ENCODE peak calls at places on chromosomes 5 and 9, in six cellular contexts. Y, T, S, W, O and U are unnamed samples.

GRCh38 chr5:1439388-1440097 is 5.7 kb downstream of the SLC6A3 start:
- DNase-seq in S (no peak), Y (no peak), T (no peak), O (no peak), W (no peak), U (no peak)

GRCh38 chr9:1978941-1979340 is 36.2 kb upstream of the SMARCA2 start:
- DNase-seq in Y (no peak), W (no peak), S (no peak), O (peak; percentile 82), T (peak; percentile 96), U (peak; percentile 71)

GRCh38 chr9:120531683-120532300 is 48.2 kb downstream of the CDK5RAP2 start:
- DNase-seq in W (no peak), O (peak; percentile 57), Y (peak; percentile 59), S (peak; percentile 72), T (peak; percentile 18), U (peak; percentile 36)

GRCh38 chr5:133140311-133140710 is 88.5 kb downstream of the HSPA4 start:
- DNase-seq in Y (no peak), S (no peak), W (no peak), O (no peak), T (no peak), U (no peak)

GRCh38 chr9:98108540-98109031 is 10.4 kb downstream of the TRIM14 start:
- DNase-seq in T (no peak), W (no peak), S (no peak), Y (no peak), O (no peak), U (no peak)

GRCh38 chr9:126411225-126411947 is 84.8 kb downstream of the MVB12B start:
- DNase-seq in O (peak; percentile 87), S (no peak), T (peak; percentile 55), W (no peak), Y (peak; percentile 16), U (no peak)

GRCh38 chr5:141560725-141561483 is 57.9 kb downstream of the DIAPH1 start:
- DNase-seq in S (peak; percentile 98), O (peak; percentile 96), Y (peak; percentile 76), W (peak; percentile 97), T (peak; percentile 97), U (peak; percentile 99)

GRCh38 chr9:7186175-7186574 is 428.4 kb downstream of the KDM4C start:
- DNase-seq in T (no peak), W (no peak), Y (peak; percentile 49), S (peak; percentile 64), O (no peak), U (no peak)

GRCh38 chr5:95731571-95732554 is 727 bp downstream of the RHOBTB3 start:
- DNase-seq in S (peak; percentile 74), Y (peak; percentile 18), T (peak; percentile 52), O (peak; percentile 18), W (no peak), U (peak; percentile 60)

GRCh38 chr9:126395439-126396212 is 69.0 kb downstream of the MVB12B start:
- DNase-seq in Y (peak; percentile 74), S (no peak), O (peak; percentile 91), T (peak; percentile 43), W (peak; percentile 34), U (peak; percentile 47)

GRCh38 chr9:87957839-87958238 is 16.5 kb downstream of the CDK20 start:
- DNase-seq in S (no peak), W (no peak), Y (no peak), O (no peak), T (no peak), U (no peak)

GRCh38 chr5:69450116-69450515 is 35.2 kb downstream of the MARVELD2 start:
- DNase-seq in S (no peak), O (peak; percentile 100), W (peak; percentile 59), T (peak; percentile 80), Y (peak; percentile 96), U (peak; percentile 87)

GRCh38 chr5:105350406-105351140 is 1788.0 kb upstream of the NUDT12 start:
- DNase-seq in W (no peak), S (no peak), O (peak; percentile 3), Y (no peak), T (no peak), U (no peak)

GRCh38 chr9:107034831-107035230 is 171.9 kb downstream of the ZNF462 start:
- DNase-seq in Y (no peak), S (no peak), T (no peak), O (no peak), W (no peak), U (no peak)

GRCh38 chr9:34929506-34930102 is 28.5 kb upstream of the PHF24 start:
- DNase-seq in W (no peak), T (peak; percentile 11), Y (peak; percentile 32), O (peak; percentile 29), S (peak; percentile 91), U (peak; percentile 14)

GRCh38 chr5:37786855-37787254 is 53.0 kb downstream of the GDNF start:
- DNase-seq in W (no peak), Y (peak; percentile 79), T (peak; percentile 91), O (peak; percentile 82), S (no peak), U (peak; percentile 74)

GRCh38 chr5:39588176-39588575 is 163.4 kb upstream of the DAB2 start:
- DNase-seq in T (no peak), Y (peak; percentile 33), W (no peak), O (no peak), S (no peak), U (no peak)

GRCh38 chr5:2530609-2531008 is 220.9 kb downstream of the IRX2 start:
- DNase-seq in S (no peak), Y (no peak), W (no peak), T (no peak), O (no peak), U (no peak)

GRCh38 chr5:150578781-150579461 is 61.5 kb upstream of the SYNPO start:
- DNase-seq in Y (no peak), S (no peak), O (no peak), W (no peak), T (no peak), U (no peak)

GRCh38 chr5:107744418-107745330 is 73.9 kb upstream of the EFNA5 start:
- DNase-seq in T (no peak), Y (no peak), W (no peak), O (no peak), S (peak; percentile 10), U (no peak)

GRCh38 chr5:59187772-59188347 is 605.0 kb downstream of the RAB3C start:
- DNase-seq in O (no peak), S (peak; percentile 13), W (no peak), T (no peak), Y (no peak), U (peak; percentile 53)

GRCh38 chr5:7074176-7074575 is 321.8 kb upstream of the ADCY2 start:
- DNase-seq in Y (no peak), S (no peak), O (no peak), T (no peak), W (no peak), U (no peak)

GRCh38 chr5:21398511-21398910 is 1410.5 kb upstream of the CDH18 start:
- DNase-seq in T (no peak), Y (no peak), O (no peak), W (no peak), S (no peak), U (no peak)

GRCh38 chr9:136835162-136835931 is 6.9 kb upstream of the AJM1 start:
- DNase-seq in Y (no peak), T (no peak), O (no peak), W (no peak), S (no peak), U (no peak)

GRCh38 chr9:120878188-120879130 is 1.5 kb upstream of the PHF19 start:
- DNase-seq in Y (no peak), T (no peak), S (no peak), O (no peak), W (no peak), U (no peak)

GRCh38 chr9:87479801-87480201 is 17.9 kb upstream of the DAPK1 start:
- DNase-seq in T (peak; percentile 28), S (no peak), Y (no peak), O (no peak), W (no peak), U (no peak)

GRCh38 chr5:142432369-142432863 is 107.6 kb upstream of the SPRY4 start:
- DNase-seq in Y (no peak), O (no peak), S (no peak), T (no peak), W (no peak), U (no peak)

GRCh38 chr5:119070578-119070827 is 384 bp upstream of the DMXL1 start:
- DNase-seq in S (peak; percentile 93), O (no peak), W (no peak), T (no peak), Y (no peak), U (no peak)

GRCh38 chr9:127519301-127520166 is 68.2 kb downstream of the LRSAM1 start:
- DNase-seq in S (no peak), T (peak; percentile 95), O (peak; percentile 90), W (peak; percentile 91), Y (peak; percentile 96), U (peak; percentile 96)

GRCh38 chr5:113194125-113194524 is 217.5 kb downstream of the DCP2 start:
- DNase-seq in T (no peak), O (no peak), Y (no peak), S (no peak), W (no peak), U (no peak)
- TF ChIP-seq CTCF in T (no peak), O (no peak), Y (no peak), S (no peak), W (no peak), U (no peak)

DNA sequence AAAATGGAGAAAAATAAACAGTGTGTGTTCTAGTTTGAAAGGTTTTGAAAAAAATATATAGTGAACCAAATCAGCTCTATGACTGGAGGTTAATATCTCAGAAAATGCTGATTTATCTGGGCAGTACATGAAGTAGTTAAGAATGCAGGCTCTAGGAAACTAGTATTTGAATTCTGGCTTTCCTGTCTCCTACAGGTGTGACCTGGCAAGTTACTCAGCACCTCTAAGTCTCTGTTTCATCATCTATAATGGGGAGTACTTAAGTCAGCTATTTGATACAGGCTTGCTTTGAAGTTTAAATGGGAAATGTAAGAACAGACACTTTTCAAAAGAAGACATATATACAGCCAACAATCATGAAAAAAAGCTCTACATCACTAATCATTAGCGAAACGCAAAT is 5.2 kb downstream of the GRAMD2B start:
- DNase-seq in W (no peak), O (peak; percentile 61), S (no peak), Y (no peak), T (no peak), U (no peak)
- H3K4me3 ChIP-seq in W (no peak overlapping the region), O (no peak overlapping the region), S (no peak overlapping the region), Y (no peak overlapping the region), T (no peak overlapping the region), U (no peak overlapping the region)

GRCh38 chr9:134243778-134244467 is 79.6 kb upstream of the RNU6ATAC start:
- DNase-seq in T (peak; percentile 31), W (peak; percentile 21), S (no peak), O (no peak), Y (no peak), U (no peak)
- TF ChIP-seq CTCF in T (no peak), W (no peak), S (no peak), O (no peak), Y (no peak), U (no peak)

DNA sequence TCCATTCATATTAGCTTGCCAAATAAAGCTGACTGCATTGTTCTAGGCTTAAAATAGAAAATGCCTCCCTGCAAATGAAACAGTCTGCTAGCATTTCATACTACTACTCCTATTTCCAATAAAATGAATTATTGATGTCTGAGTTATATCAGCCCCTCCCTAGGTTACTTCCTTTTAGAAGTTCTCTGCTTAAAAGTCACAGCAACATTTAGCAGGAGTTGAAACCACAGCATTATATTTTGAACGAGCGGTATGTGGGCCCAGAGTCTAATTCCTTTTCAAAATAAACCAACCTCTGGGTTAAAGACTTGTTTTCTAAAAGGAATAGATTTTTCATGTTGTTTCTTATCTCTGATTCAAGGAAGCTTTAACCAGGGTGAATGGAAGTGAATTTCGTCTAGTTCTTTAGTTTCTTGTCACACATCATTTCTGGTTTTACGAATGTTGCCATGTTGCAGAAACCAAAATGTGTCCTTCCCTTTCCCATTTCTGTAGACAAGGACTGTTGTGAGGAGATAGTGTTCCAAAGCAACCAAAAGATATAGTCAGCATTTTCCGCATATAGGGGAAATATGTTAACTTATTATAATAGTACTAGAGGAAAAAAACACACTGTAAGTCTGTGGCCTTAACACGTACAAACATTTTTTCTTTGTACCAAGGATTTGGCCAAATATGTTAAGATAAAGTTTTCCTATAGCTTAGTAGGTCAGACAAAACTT is 142.3 kb downstream of the PCSK5 start:
- DNase-seq in S (no peak), O (no peak), Y (no peak), T (no peak), W (no peak), U (peak; percentile 35)
- H3K4me3 ChIP-seq in S (no peak overlapping the region), O (no peak overlapping the region), Y (no peak overlapping the region), T (no peak overlapping the region), W (no peak overlapping the region), U (no peak overlapping the region)